ENCODE peak calls at places on chromosomes 4 and X, in seven cellular contexts. One of them, this sample, is unnamed.

GRCh38 chr4:95432466-95432865 is 116.3 kb downstream of the UNC5C start:
- DNase-seq in H9: no peak
- DNase-seq in IMR-90: no peak
- DNase-seq in H1: no peak
- DNase-seq in trophoblast cell: no peak
- DNase-seq in mesenchymal stem cell: no peak
- DNase-seq in neuronal stem cell: no peak
- DNase-seq in this sample: no peak

GRCh38 chr4:28350485-28350884 is 1489.8 kb downstream of the STIM2 start:
- DNase-seq in mesenchymal stem cell: peak
- DNase-seq in H1: no peak
- DNase-seq in trophoblast cell: no peak
- DNase-seq in IMR-90: peak
- DNase-seq in H9: no peak
- DNase-seq in neuronal stem cell: no peak
- DNase-seq in this sample: no peak

GRCh38 chr4:84965558-84966381 is 720 bp downstream of the WDFY3 start:
- DNase-seq in H1: peak
- DNase-seq in IMR-90: peak
- DNase-seq in trophoblast cell: peak
- DNase-seq in H9: peak
- DNase-seq in neuronal stem cell: peak
- DNase-seq in mesenchymal stem cell: peak
- DNase-seq in this sample: peak

GRCh38 chr4:15681067-15681371 is 608 bp upstream of the FAM200B start:
- DNase-seq in H1: no peak
- DNase-seq in H9: no peak
- DNase-seq in trophoblast cell: no peak
- DNase-seq in IMR-90: no peak
- DNase-seq in neuronal stem cell: no peak
- DNase-seq in mesenchymal stem cell: no peak
- DNase-seq in this sample: no peak

GRCh38 chrX:12953420-12953819 is 21.5 kb upstream of the TMSB4X start:
- DNase-seq in mesenchymal stem cell: no peak
- DNase-seq in H1: no peak
- DNase-seq in IMR-90: no peak
- DNase-seq in trophoblast cell: no peak
- DNase-seq in H9: no peak
- DNase-seq in neuronal stem cell: no peak
- DNase-seq in this sample: no peak

GRCh38 chr4:6578221-6578620 is 3.2 kb downstream of the MAN2B2 start:
- DNase-seq in mesenchymal stem cell: no peak
- DNase-seq in neuronal stem cell: no peak
- DNase-seq in trophoblast cell: no peak
- DNase-seq in H1: no peak
- DNase-seq in H9: no peak
- DNase-seq in IMR-90: no peak
- DNase-seq in this sample: no peak

GRCh38 chr4:20359692-20360091 is 108.0 kb downstream of the SLIT2 start:
- DNase-seq in mesenchymal stem cell: no peak
- DNase-seq in H1: no peak
- DNase-seq in trophoblast cell: no peak
- DNase-seq in IMR-90: no peak
- DNase-seq in H9: no peak
- DNase-seq in neuronal stem cell: no peak
- DNase-seq in this sample: no peak

GRCh38 chrX:150362599-150363481 is at the start of gene MAMLD1:
- DNase-seq in neuronal stem cell: no peak
- DNase-seq in trophoblast cell: peak
- DNase-seq in H9: peak
- DNase-seq in H1: peak
- DNase-seq in IMR-90: peak
- DNase-seq in mesenchymal stem cell: peak
- DNase-seq in this sample: peak

GRCh38 chr4:135201081-135201480 is 999.5 kb upstream of the PABPC4L start:
- DNase-seq in H1: no peak
- DNase-seq in mesenchymal stem cell: no peak
- DNase-seq in H9: no peak
- DNase-seq in trophoblast cell: no peak
- DNase-seq in neuronal stem cell: no peak
- DNase-seq in IMR-90: peak
- DNase-seq in this sample: no peak

GRCh38 chrX:70331161-70331560 is 41.3 kb downstream of the KIF4A start:
- DNase-seq in IMR-90: peak
- DNase-seq in neuronal stem cell: no peak
- DNase-seq in mesenchymal stem cell: no peak
- DNase-seq in H1: no peak
- DNase-seq in H9: no peak
- DNase-seq in trophoblast cell: no peak
- DNase-seq in this sample: no peak

GRCh38 chr4:8459867-8460453 is 19.4 kb downstream of the TRMT44 start:
- DNase-seq in mesenchymal stem cell: no peak
- DNase-seq in H9: no peak
- DNase-seq in trophoblast cell: peak
- DNase-seq in IMR-90: no peak
- DNase-seq in H1: no peak
- DNase-seq in neuronal stem cell: no peak
- DNase-seq in this sample: no peak

GRCh38 chrX:66255359-66255967 is 91.4 kb downstream of the HEPH start:
- DNase-seq in neuronal stem cell: no peak
- DNase-seq in H1: no peak
- DNase-seq in H9: no peak
- DNase-seq in IMR-90: no peak
- DNase-seq in mesenchymal stem cell: no peak
- DNase-seq in trophoblast cell: no peak
- DNase-seq in this sample: peak

GRCh38 chr4:83731609-83732008 is 195.7 kb downstream of the GPAT3 start:
- DNase-seq in H9: no peak
- DNase-seq in trophoblast cell: no peak
- DNase-seq in neuronal stem cell: no peak
- DNase-seq in IMR-90: no peak
- DNase-seq in H1: no peak
- DNase-seq in mesenchymal stem cell: no peak
- DNase-seq in this sample: no peak

GRCh38 chr4:110639207-110640092 is 16.6 kb upstream of the PITX2 start:
- DNase-seq in mesenchymal stem cell: peak
- DNase-seq in neuronal stem cell: no peak
- DNase-seq in H9: peak
- DNase-seq in IMR-90: no peak
- DNase-seq in trophoblast cell: no peak
- DNase-seq in H1: peak
- DNase-seq in this sample: peak

GRCh38 chrX:120752431-120753128 is 122.7 kb upstream of the C1GALT1C1 start:
- DNase-seq in IMR-90: no peak
- DNase-seq in mesenchymal stem cell: no peak
- DNase-seq in neuronal stem cell: no peak
- DNase-seq in H9: no peak
- DNase-seq in H1: no peak
- DNase-seq in trophoblast cell: no peak
- DNase-seq in this sample: no peak

GRCh38 chrX:95076449-95076848 is 1402.4 kb downstream of the FAM133A start:
- DNase-seq in H1: no peak
- DNase-seq in neuronal stem cell: peak
- DNase-seq in H9: no peak
- DNase-seq in mesenchymal stem cell: peak
- DNase-seq in trophoblast cell: peak
- DNase-seq in IMR-90: peak
- DNase-seq in this sample: peak

GRCh38 chrX:151790421-151791160 is 56.0 kb downstream of the CNGA2 start:
- DNase-seq in neuronal stem cell: no peak
- DNase-seq in H1: no peak
- DNase-seq in trophoblast cell: no peak
- DNase-seq in IMR-90: no peak
- DNase-seq in H9: no peak
- DNase-seq in mesenchymal stem cell: no peak
- DNase-seq in this sample: no peak

GRCh38 chr4:145545538-145546224 is 64.0 kb downstream of the SMAD1 start:
- DNase-seq in neuronal stem cell: no peak
- DNase-seq in H1: no peak
- DNase-seq in trophoblast cell: peak
- DNase-seq in IMR-90: peak
- DNase-seq in mesenchymal stem cell: peak
- DNase-seq in H9: no peak
- DNase-seq in this sample: no peak

GRCh38 chrX:137479394-137479793 is 86.5 kb upstream of the ZIC3 start:
- DNase-seq in IMR-90: no peak
- DNase-seq in mesenchymal stem cell: no peak
- DNase-seq in H1: no peak
- DNase-seq in trophoblast cell: no peak
- DNase-seq in H9: no peak
- DNase-seq in neuronal stem cell: no peak
- DNase-seq in this sample: no peak

GRCh38 chr4:173013232-173013932 is 155.2 kb upstream of the GALNT7 start:
- DNase-seq in mesenchymal stem cell: peak
- DNase-seq in neuronal stem cell: peak
- DNase-seq in IMR-90: peak
- DNase-seq in H1: peak
- DNase-seq in H9: peak
- DNase-seq in trophoblast cell: peak
- DNase-seq in this sample: peak

GRCh38 chrX:46597208-46597607 is 23.6 kb downstream of the CHST7 start:
- DNase-seq in IMR-90: no peak
- DNase-seq in trophoblast cell: no peak
- DNase-seq in mesenchymal stem cell: no peak
- DNase-seq in H1: no peak
- DNase-seq in H9: no peak
- DNase-seq in neuronal stem cell: no peak
- DNase-seq in this sample: no peak

GRCh38 chrX:34849371-34849770 is 93.2 kb upstream of the FAM47B start:
- DNase-seq in mesenchymal stem cell: peak
- DNase-seq in neuronal stem cell: no peak
- DNase-seq in IMR-90: peak
- DNase-seq in H1: no peak
- DNase-seq in H9: no peak
- DNase-seq in trophoblast cell: no peak
- DNase-seq in this sample: no peak

GRCh38 chr4:38030023-38030422 is 69.8 kb downstream of the PTTG2 start:
- DNase-seq in H1: no peak
- DNase-seq in H9: no peak
- DNase-seq in IMR-90: peak
- DNase-seq in neuronal stem cell: no peak
- DNase-seq in mesenchymal stem cell: no peak
- DNase-seq in trophoblast cell: no peak
- DNase-seq in this sample: no peak

GRCh38 chr4:98646422-98646821 is 12.0 kb downstream of the TSPAN5 start:
- DNase-seq in neuronal stem cell: no peak
- DNase-seq in mesenchymal stem cell: no peak
- DNase-seq in trophoblast cell: no peak
- DNase-seq in H1: no peak
- DNase-seq in H9: no peak
- DNase-seq in IMR-90: no peak
- DNase-seq in this sample: no peak
- H3K23ac ChIP-seq in neuronal stem cell: no peak
- H3K23ac ChIP-seq in mesenchymal stem cell: no peak
- H3K23ac ChIP-seq in trophoblast cell: no peak
- H3K23ac ChIP-seq in H1: no peak
- H3K23ac ChIP-seq in H9: no peak
- H3K23ac ChIP-seq in IMR-90: no peak
- H3K23ac ChIP-seq in this sample: no peak

DNA sequence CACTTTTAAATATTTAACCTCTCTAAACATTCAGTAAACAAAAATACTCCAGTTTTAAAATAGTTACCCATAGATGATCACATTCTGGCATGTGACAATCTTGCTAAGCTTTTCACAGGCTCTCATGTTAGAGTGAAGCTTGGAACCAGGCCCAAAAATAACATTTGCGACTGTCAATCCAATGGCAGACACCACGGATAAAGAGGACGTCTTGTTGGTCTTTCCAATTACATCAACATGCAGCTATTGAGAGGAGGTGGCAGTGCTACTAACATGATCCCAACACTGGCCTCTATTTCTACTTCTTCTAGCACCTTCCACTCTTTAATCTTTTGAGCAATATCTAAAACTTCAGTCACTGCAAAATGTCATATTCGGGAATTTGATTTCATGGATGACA is 970.8 kb upstream of the TENM3 start:
- DNase-seq in mesenchymal stem cell: no peak
- DNase-seq in IMR-90: no peak
- DNase-seq in trophoblast cell: no peak
- DNase-seq in H1: no peak
- DNase-seq in neuronal stem cell: no peak
- DNase-seq in H9: no peak
- DNase-seq in this sample: no peak
- H3K23ac ChIP-seq in mesenchymal stem cell: no peak
- H3K23ac ChIP-seq in IMR-90: no peak
- H3K23ac ChIP-seq in trophoblast cell: no peak
- H3K23ac ChIP-seq in H1: no peak
- H3K23ac ChIP-seq in neuronal stem cell: no peak
- H3K23ac ChIP-seq in H9: no peak
- H3K23ac ChIP-seq in this sample: no peak

GRCh38 chr4:73847507-73848182 is 5.5 kb upstream of the PF4V1 start:
- DNase-seq in mesenchymal stem cell: no peak
- DNase-seq in IMR-90: no peak
- DNase-seq in neuronal stem cell: no peak
- DNase-seq in trophoblast cell: no peak
- DNase-seq in H1: no peak
- DNase-seq in H9: no peak
- DNase-seq in this sample: no peak

GRCh38 chr4:73844806-73845205 is 8.3 kb upstream of the PF4V1 start:
- DNase-seq in H1: no peak
- DNase-seq in H9: no peak
- DNase-seq in neuronal stem cell: no peak
- DNase-seq in IMR-90: no peak
- DNase-seq in trophoblast cell: no peak
- DNase-seq in mesenchymal stem cell: no peak
- DNase-seq in this sample: peak

GRCh38 chr4:73851293-73851692 is 1.8 kb upstream of the PF4V1 start:
- DNase-seq in trophoblast cell: no peak
- DNase-seq in H1: no peak
- DNase-seq in neuronal stem cell: no peak
- DNase-seq in IMR-90: no peak
- DNase-seq in mesenchymal stem cell: peak
- DNase-seq in H9: no peak
- DNase-seq in this sample: no peak

GRCh38 chr4:73850261-73850970 is 2.7 kb upstream of the PF4V1 start:
- DNase-seq in trophoblast cell: no peak
- DNase-seq in IMR-90: peak
- DNase-seq in H9: no peak
- DNase-seq in neuronal stem cell: no peak
- DNase-seq in H1: no peak
- DNase-seq in mesenchymal stem cell: peak
- DNase-seq in this sample: no peak

GRCh38 chr4:73848183-73848777 is 4.8 kb upstream of the PF4V1 start:
- DNase-seq in H9: no peak
- DNase-seq in neuronal stem cell: no peak
- DNase-seq in IMR-90: no peak
- DNase-seq in trophoblast cell: no peak
- DNase-seq in mesenchymal stem cell: no peak
- DNase-seq in H1: no peak
- DNase-seq in this sample: no peak
- H3K23ac ChIP-seq in H9: no peak
- H3K23ac ChIP-seq in neuronal stem cell: no peak
- H3K23ac ChIP-seq in IMR-90: no peak
- H3K23ac ChIP-seq in trophoblast cell: no peak
- H3K23ac ChIP-seq in mesenchymal stem cell: no peak
- H3K23ac ChIP-seq in H1: no peak
- H3K23ac ChIP-seq in this sample: no peak

DNA sequence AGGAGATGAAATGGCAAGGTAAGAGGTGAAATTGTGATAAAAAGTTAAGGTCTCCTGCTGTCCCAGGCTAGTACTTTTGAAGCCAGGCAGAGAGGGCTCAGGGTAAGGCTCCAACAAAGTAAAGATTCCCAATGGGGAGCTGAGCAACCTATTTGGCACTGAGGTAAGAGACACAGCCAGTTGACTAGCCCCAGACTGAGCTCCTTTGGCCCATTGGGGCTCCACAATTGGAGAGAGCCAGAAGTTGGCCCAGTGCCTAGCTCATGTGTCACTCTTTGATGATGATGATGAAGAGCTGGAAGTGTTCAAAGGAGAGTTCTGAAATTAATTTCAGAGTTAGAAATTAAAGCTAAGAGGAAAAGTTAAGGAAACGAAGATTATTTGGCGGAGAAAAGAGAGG is 94.6 kb downstream of the RLIM start:
- DNase-seq in IMR-90: no peak
- DNase-seq in H1: no peak
- DNase-seq in trophoblast cell: no peak
- DNase-seq in mesenchymal stem cell: no peak
- DNase-seq in H9: no peak
- DNase-seq in neuronal stem cell: no peak
- DNase-seq in this sample: no peak
- H3K23ac ChIP-seq in IMR-90: no peak
- H3K23ac ChIP-seq in H1: no peak
- H3K23ac ChIP-seq in trophoblast cell: no peak
- H3K23ac ChIP-seq in mesenchymal stem cell: no peak
- H3K23ac ChIP-seq in H9: no peak
- H3K23ac ChIP-seq in neuronal stem cell: no peak
- H3K23ac ChIP-seq in this sample: no peak